ENCODE peak calls at places on chromosomes 2 and 18, in four cellular contexts. One of them, this sample, is unnamed.

GRCh38 chr2:10884530-10885478 is 26.9 kb upstream of the KCNF1 start:
- DNase-seq in posterior cingulate gyrus: no peak
- DNase-seq in cardiac fibroblast: no peak
- DNase-seq in dermis microvascular lymphatic vessel endothelial cell: peak
- DNase-seq in this sample: peak

GRCh38 chr2:946073-947005 is 4.3 kb upstream of the SNTG2 start:
- DNase-seq in posterior cingulate gyrus: no peak
- DNase-seq in cardiac fibroblast: no peak
- DNase-seq in dermis microvascular lymphatic vessel endothelial cell: no peak
- DNase-seq in this sample: no peak

GRCh38 chr2:10935953-10936942 is 24.5 kb downstream of the KCNF1 start:
- DNase-seq in posterior cingulate gyrus: no peak
- DNase-seq in cardiac fibroblast: peak
- DNase-seq in dermis microvascular lymphatic vessel endothelial cell: peak
- DNase-seq in this sample: no peak

GRCh38 chr18:75139226-75139911 is 69.6 kb downstream of the PTGR3 start:
- DNase-seq in posterior cingulate gyrus: no peak
- DNase-seq in cardiac fibroblast: no peak
- DNase-seq in dermis microvascular lymphatic vessel endothelial cell: no peak
- DNase-seq in this sample: no peak

GRCh38 chr2:161165266-161165665 is 5.0 kb downstream of the TANK start:
- DNase-seq in posterior cingulate gyrus: no peak
- DNase-seq in cardiac fibroblast: peak
- DNase-seq in dermis microvascular lymphatic vessel endothelial cell: no peak
- DNase-seq in this sample: no peak

GRCh38 chr2:16413257-16413656 is 252.4 kb downstream of the CYRIA start:
- DNase-seq in posterior cingulate gyrus: no peak
- DNase-seq in cardiac fibroblast: no peak
- DNase-seq in dermis microvascular lymphatic vessel endothelial cell: no peak
- DNase-seq in this sample: no peak

GRCh38 chr2:96524482-96525210 is 11.9 kb upstream of the ARID5A start:
- DNase-seq in posterior cingulate gyrus: no peak
- DNase-seq in cardiac fibroblast: no peak
- DNase-seq in dermis microvascular lymphatic vessel endothelial cell: no peak
- DNase-seq in this sample: no peak

GRCh38 chr2:181411105-181411849 is 45.9 kb upstream of the ITGA4 start:
- DNase-seq in posterior cingulate gyrus: no peak
- DNase-seq in cardiac fibroblast: peak
- DNase-seq in dermis microvascular lymphatic vessel endothelial cell: no peak
- DNase-seq in this sample: no peak

GRCh38 chr2:11932053-11932512 is 185.7 kb downstream of the LPIN1 start:
- DNase-seq in posterior cingulate gyrus: no peak
- DNase-seq in cardiac fibroblast: no peak
- DNase-seq in dermis microvascular lymphatic vessel endothelial cell: no peak
- DNase-seq in this sample: no peak

GRCh38 chr18:4605222-4605621 is 150.1 kb upstream of the DLGAP1 start:
- DNase-seq in posterior cingulate gyrus: no peak
- DNase-seq in cardiac fibroblast: no peak
- DNase-seq in dermis microvascular lymphatic vessel endothelial cell: no peak
- DNase-seq in this sample: no peak

GRCh38 chr18:61703508-61703907 is 189.3 kb downstream of the RNF152 start:
- DNase-seq in posterior cingulate gyrus: no peak
- DNase-seq in cardiac fibroblast: peak
- DNase-seq in dermis microvascular lymphatic vessel endothelial cell: no peak
- DNase-seq in this sample: no peak

GRCh38 chr2:54999182-54999581 is 51.1 kb downstream of the RTN4 start:
- DNase-seq in posterior cingulate gyrus: no peak
- DNase-seq in cardiac fibroblast: peak
- DNase-seq in dermis microvascular lymphatic vessel endothelial cell: peak
- DNase-seq in this sample: no peak

GRCh38 chr2:25672500-25673169 is 742 bp downstream of the DTNB start:
- DNase-seq in posterior cingulate gyrus: peak
- DNase-seq in cardiac fibroblast: peak
- DNase-seq in dermis microvascular lymphatic vessel endothelial cell: peak
- DNase-seq in this sample: peak

GRCh38 chr18:74116628-74117554 is 30.7 kb downstream of the FBXO15 start:
- DNase-seq in posterior cingulate gyrus: no peak
- DNase-seq in cardiac fibroblast: peak
- DNase-seq in dermis microvascular lymphatic vessel endothelial cell: peak
- DNase-seq in this sample: no peak

GRCh38 chr2:136235451-136236418 is 117.8 kb upstream of the CXCR4 start:
- DNase-seq in posterior cingulate gyrus: no peak
- DNase-seq in cardiac fibroblast: peak
- DNase-seq in dermis microvascular lymphatic vessel endothelial cell: peak
- DNase-seq in this sample: no peak

GRCh38 chr2:119760237-119760807 is 600 bp downstream of the PTPN4 start:
- DNase-seq in posterior cingulate gyrus: no peak
- DNase-seq in cardiac fibroblast: no peak
- DNase-seq in dermis microvascular lymphatic vessel endothelial cell: no peak
- DNase-seq in this sample: peak

This sample was measured in ascending aorta.